ENCODE peak calls at places on chromosomes 5 and 9, in ten cellular contexts. I, U, H, V, Q, E, F, K, L and B are unnamed samples.

GRCh38 chr5:134029156-134029555 is 24.4 kb upstream of the VDAC1 start:
- DNase-seq in I (no peak), Q (no peak), E (no peak), F (no peak), L (no peak), V (no peak), U (no peak), H (no peak), K (no peak), B (no peak)

GRCh38 chr5:160926428-160926827 is 74.4 kb upstream of the ATP10B start:
- DNase-seq in I (no peak), H (no peak), K (no peak), E (no peak), L (no peak), Q (no peak), V (no peak), U (no peak), F (no peak), B (no peak)

GRCh38 chr5:10331341-10331796 is 22.1 kb upstream of the MARCHF6 start:
- DNase-seq in F (no peak), Q (no peak), U (no peak), L (no peak), E (no peak), V (no peak), K (no peak), H (peak), I (no peak), B (no peak)

GRCh38 chr9:114082017-114082735 is 4.1 kb upstream of the AMBP start:
- DNase-seq in Q (peak), I (peak), V (peak), U (peak), L (peak), E (peak), F (peak), H (peak), K (peak), B (peak)

GRCh38 chr5:65623482-65623881 is 651 bp downstream of the TRIM23 start:
- DNase-seq in I (no peak), U (no peak), K (peak), H (no peak), Q (no peak), V (no peak), L (no peak), F (no peak), E (no peak), B (no peak)

GRCh38 chr5:130289132-130290088 is 385.1 kb downstream of the CHSY3 start:
- DNase-seq in Q (no peak), U (no peak), L (no peak), H (no peak), E (no peak), I (no peak), V (no peak), F (no peak), K (no peak), B (no peak)

GRCh38 chr5:98065261-98065909 is 708.1 kb upstream of the RGMB start:
- DNase-seq in I (no peak), U (no peak), H (no peak), L (no peak), V (no peak), Q (no peak), F (no peak), K (no peak), E (no peak), B (no peak)

GRCh38 chr5:65213921-65214525 is 267.7 kb downstream of the ADAMTS6 start:
- DNase-seq in U (no peak), E (peak), I (no peak), L (no peak), F (no peak), K (peak), H (peak), V (no peak), Q (peak), B (no peak)

GRCh38 chr9:114049453-114050225 is 28.5 kb downstream of the AMBP start:
- DNase-seq in F (no peak), U (no peak), Q (no peak), K (no peak), V (no peak), I (no peak), L (no peak), E (no peak), H (no peak), B (no peak)

GRCh38 chr9:9753266-9753665 is 859.5 kb downstream of the PTPRD start:
- DNase-seq in F (no peak), E (no peak), U (no peak), K (no peak), L (no peak), V (no peak), Q (no peak), I (no peak), H (peak), B (no peak)

GRCh38 chr5:79318935-79319614 is 83.1 kb downstream of the JMY start:
- DNase-seq in K (no peak), I (no peak), V (no peak), H (peak), L (no peak), U (peak), E (no peak), F (no peak), Q (no peak), B (no peak)

GRCh38 chr9:28056006-28056405 is 482.7 kb upstream of the C9orf72 start:
- DNase-seq in H (no peak), K (no peak), I (no peak), V (no peak), U (no peak), E (no peak), L (no peak), Q (no peak), F (no peak), B (no peak)